ENCODE peak calls at places on chromosomes 2 and 18, in eight cellular contexts. S is esophagus muscularis mucosa, M is body of pancreas, U is transverse colon, E is fibroblast of lung, A is adipocyte, G is right atrium auricular region, W is mesenchymal stem cell. V is an unnamed sample.

GRCh38 chr18:13566941-13567762 is 159.2 kb downstream of the FAM210A start:
- DNase-seq in A (no peak), S (no peak), U (peak; percentile 47), W (no peak), E (peak; percentile 12), G (peak; percentile 79), M (no peak), V (peak; percentile 48)

GRCh38 chr2:167069855-167070254 is 181.6 kb downstream of the XIRP2 start:
- DNase-seq in S (no peak), W (no peak), U (no peak), M (no peak), G (no peak), A (no peak), E (no peak), V (no peak)

GRCh38 chr2:239247401-239248245 is 153.2 kb downstream of the HDAC4 start:
- DNase-seq in G (no peak), W (no peak), U (peak; percentile 8), S (no peak), A (no peak), M (peak; percentile 18), E (no peak), V (peak; percentile 16)

GRCh38 chr18:62672600-62672999 is 42.7 kb upstream of the PHLPP1 start:
- DNase-seq in M (no peak), E (no peak), G (no peak), W (no peak), U (no peak), A (peak; percentile 65), S (no peak), V (no peak)

GRCh38 chr2:110149330-110150220 is 34.0 kb upstream of the MALL start:
- DNase-seq in A (peak; percentile 72), U (no peak), E (peak; percentile 83), M (no peak), G (no peak), S (no peak), W (peak; percentile 68), V (no peak)

GRCh38 chr2:190636362-190636761 is 12.5 kb upstream of the NAB1 start:
- DNase-seq in G (no peak), S (no peak), M (no peak), W (peak; percentile 69), E (peak; percentile 82), U (no peak), A (peak; percentile 83), V (no peak)

GRCh38 chr18:43279015-43279758 is 1.9 kb upstream of the SYT4 start:
- DNase-seq in G (no peak), M (no peak), W (peak; percentile 57), S (no peak), U (no peak), E (peak; percentile 22), A (no peak), V (no peak)

GRCh38 chr18:77088977-77089795 is 43.4 kb downstream of the MBP start:
- DNase-seq in G (no peak), U (no peak), M (peak; percentile 73), A (no peak), S (no peak), W (no peak), E (no peak), V (peak; percentile 95)

GRCh38 chr2:130798472-130799221 is 38.1 kb upstream of the ARHGEF4 start:
- DNase-seq in S (peak; percentile 64), M (peak; percentile 46), U (no peak), W (peak; percentile 1), A (peak; percentile 7), G (no peak), E (peak; percentile 17), V (no peak)

GRCh38 chr2:30164131-30164925 is 17.5 kb downstream of the YPEL5 start:
- DNase-seq in A (no peak), U (no peak), M (no peak), G (no peak), E (no peak), S (peak; percentile 68), W (no peak), V (no peak)

GRCh38 chr2:230498506-230499107 is 82.6 kb downstream of the SP100 start:
- DNase-seq in U (no peak), S (no peak), G (no peak), W (no peak), A (no peak), M (no peak), E (no peak), V (no peak)

GRCh38 chr2:5539281-5540211 is 152.6 kb upstream of the SOX11 start:
- DNase-seq in A (no peak), G (no peak), U (no peak), W (peak; percentile 20), M (no peak), E (peak; percentile 27), S (peak; percentile 87), V (no peak)

GRCh38 chr2:54685263-54685775 is 38.1 kb upstream of the EML6 start:
- DNase-seq in U (no peak), M (no peak), S (no peak), G (no peak), A (no peak), W (no peak), E (no peak), V (no peak)

GRCh38 chr2:19667085-19667484 is 234.7 kb downstream of the TTC32 start:
- DNase-seq in G (no peak), A (peak; percentile 72), W (peak; percentile 65), M (no peak), S (no peak), U (no peak), E (peak; percentile 77), V (no peak)

GRCh38 chr2:128742467-128742866 is 423.8 kb upstream of the HS6ST1 start:
- DNase-seq in W (no peak), S (no peak), A (no peak), G (peak; percentile 48), U (no peak), E (no peak), M (no peak), V (no peak)
- H3K9me3 ChIP-seq in W (no peaks in the 10 kb centered on the region), S (no peaks in the 10 kb centered on the region), A (no peaks in the 10 kb centered on the region), G (no peaks in the 10 kb centered on the region), U (no peaks in the 10 kb centered on the region), E (no peaks in the 10 kb centered on the region), M (no peaks in the 10 kb centered on the region), V (no peaks in the 10 kb centered on the region)

GRCh38 chr2:9231291-9232165 is 24.9 kb downstream of the ASAP2 start:
- DNase-seq in S (no peak), A (no peak), M (no peak), W (no peak), E (no peak), U (peak; percentile 48), G (no peak), V (no peak)

GRCh38 chr2:9230051-9230802 is 23.6 kb downstream of the ASAP2 start:
- DNase-seq in A (no peak), E (peak; percentile 67), M (no peak), G (no peak), W (peak; percentile 90), S (no peak), U (no peak), V (no peak)

GRCh38 chr2:9232166-9232479 is 25.5 kb downstream of the ASAP2 start:
- DNase-seq in M (no peak), E (no peak), S (no peak), W (no peak), A (no peak), U (no peak), G (no peak), V (no peak)

GRCh38 chr2:9229470-9229820 is 22.8 kb downstream of the ASAP2 start:
- DNase-seq in U (no peak), W (no peak), S (no peak), M (no peak), E (no peak), A (no peak), G (peak; percentile 54), V (no peak)

GRCh38 chr2:9230881-9231280 is 24.3 kb downstream of the ASAP2 start:
- DNase-seq in S (no peak), W (no peak), M (no peak), G (no peak), U (no peak), E (no peak), A (no peak), V (no peak)
- H3K4me1 ChIP-seq in S (peaks cover 91% of the 10 kb centered on the region), W (peaks cover 47% of the 10 kb centered on the region), M (peaks cover 36% of the 10 kb centered on the region), G (peaks cover 99% of the 10 kb centered on the region), U (peaks cover 48% of the 10 kb centered on the region), E (peaks cover 44% of the 10 kb centered on the region), A (peaks cover 47% of the 10 kb centered on the region), V (peaks cover 36% of the 10 kb centered on the region)

DNA sequence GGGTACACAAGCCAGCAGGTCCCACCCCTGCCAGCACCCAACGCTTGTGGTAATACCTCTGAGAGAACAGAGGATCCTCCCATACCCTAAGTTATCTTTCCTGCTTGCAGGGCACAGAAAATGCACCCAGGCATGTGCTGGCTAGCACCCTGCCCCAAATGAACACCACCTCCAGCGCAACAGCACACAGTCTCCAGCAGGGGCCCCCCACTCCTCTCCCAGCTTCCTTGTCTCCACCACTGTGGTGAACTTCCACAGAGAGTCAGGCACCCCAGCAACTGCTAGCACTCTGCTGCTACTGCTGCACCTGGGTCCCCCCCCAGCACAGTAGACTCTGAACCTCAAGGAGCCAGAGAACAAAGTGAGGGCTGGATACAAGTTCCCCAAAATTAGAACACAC is 216.8 kb upstream of the CNTNAP5 start:
- DNase-seq in M (no peak), U (no peak), A (no peak), E (no peak), W (no peak), S (no peak), G (no peak), V (no peak)
- H3K9me3 ChIP-seq in M (no peaks in the 10 kb centered on the region), U (no peaks in the 10 kb centered on the region), A (peaks cover 7% of the 10 kb centered on the region), E (no peaks in the 10 kb centered on the region), W (peaks cover 36% of the 10 kb centered on the region), S (peaks cover 3% of the 10 kb centered on the region), G (peaks cover 6% of the 10 kb centered on the region), V (no peaks in the 10 kb centered on the region)

GRCh38 chr18:79853993-79854364 is 56.2 kb downstream of the KCNG2 start:
- DNase-seq in S (peak; percentile 74), G (no peak), A (no peak), M (no peak), U (no peak), E (no peak), W (no peak), V (no peak)

GRCh38 chr18:79855147-79855910 is 57.6 kb downstream of the KCNG2 start:
- DNase-seq in U (no peak), S (peak; percentile 90), M (no peak), W (no peak), A (no peak), E (no peak), G (peak; percentile 50), V (no peak)

GRCh38 chr18:79852561-79853302 is 55.0 kb downstream of the KCNG2 start:
- DNase-seq in M (no peak), W (no peak), S (peak; percentile 80), E (no peak), U (no peak), G (peak; percentile 36), A (no peak), V (no peak)

GRCh38 chr18:79851981-79852380 is 54.2 kb downstream of the KCNG2 start:
- DNase-seq in A (no peak), S (peak; percentile 45), E (no peak), G (no peak), U (no peak), W (no peak), M (no peak), V (no peak)

DNA sequence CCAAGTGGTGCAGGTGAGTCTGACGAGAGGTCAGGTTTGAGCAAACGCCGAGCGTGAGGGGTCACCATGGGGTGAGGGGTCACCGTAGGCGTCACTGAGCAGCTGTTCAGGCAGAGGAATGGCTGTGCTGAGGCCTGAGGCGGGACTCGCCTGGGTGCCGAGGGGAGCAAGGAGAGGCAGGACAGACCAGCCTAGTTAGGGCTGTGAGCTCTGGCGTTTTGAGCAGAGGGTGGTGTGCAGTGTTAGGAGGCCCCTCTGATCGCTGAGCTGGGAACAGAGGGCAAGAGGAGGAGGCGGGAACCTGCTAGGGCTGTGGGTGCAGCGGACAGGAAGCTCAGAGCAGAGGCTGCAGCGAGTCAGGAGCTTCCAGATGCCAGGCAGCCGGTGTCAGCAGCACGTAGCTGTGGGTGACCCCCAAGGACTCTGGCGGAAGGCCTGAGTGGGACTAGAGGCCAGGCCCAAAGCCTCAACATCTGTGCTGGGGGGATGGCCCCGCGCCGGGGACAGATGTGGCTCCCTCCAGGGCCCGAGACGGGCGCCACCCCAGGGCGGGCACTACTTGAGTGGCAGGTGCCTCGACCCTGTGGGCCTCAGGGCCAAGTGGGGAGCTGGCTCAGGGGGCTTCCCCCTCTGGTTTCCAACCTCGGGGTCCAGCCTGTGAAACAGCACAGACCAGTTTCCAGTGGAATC is 55.7 kb downstream of the KCNG2 start:
- DNase-seq in S (peak; percentile 86), G (peak; percentile 50), A (no peak), E (no peak), U (no peak), M (no peak), W (no peak), V (no peak)
- H3K4me1 ChIP-seq in S (no peaks in the 10 kb centered on the region), G (peaks cover 5% of the 10 kb centered on the region), A (peaks cover 12% of the 10 kb centered on the region), E (peaks cover 2% of the 10 kb centered on the region), U (no peaks in the 10 kb centered on the region), M (peaks cover 6% of the 10 kb centered on the region), W (no peaks in the 10 kb centered on the region), V (peaks cover 7% of the 10 kb centered on the region)